ENCODE peak calls at places on chromosomes 6 and 20, in four cellular contexts. Y is aorta, W is skeletal muscle cell, C is NCI-H1092. H is an unnamed sample.

GRCh38 chr6:84258268-84258667 is 30.8 kb upstream of the CEP162 start:
- DNase-seq in Y (no peak), W (no peak), C (no peak), H (no peak)

GRCh38 chr6:138028893-138029292 is 78.3 kb downstream of the PERP start:
- DNase-seq in Y (no peak), W (no peak), C (no peak), H (no peak)

GRCh38 chr6:125002090-125002741 is 40.0 kb downstream of the RNF217 start:
- DNase-seq in Y (no peak), W (no peak), C (no peak), H (no peak)

GRCh38 chr6:144352310-144352709 is 67.2 kb downstream of the UTRN start:
- DNase-seq in Y (no peak), W (no peak), C (no peak), H (no peak)

GRCh38 chr6:72669324-72669723 is 47.5 kb downstream of the KCNQ5 start:
- DNase-seq in Y (no peak), W (no peak), C (no peak), H (no peak)

GRCh38 chr20:50471231-50471630 is 39.0 kb upstream of the PTPN1 start:
- DNase-seq in Y (no peak), W (no peak), C (no peak), H (peak; percentile 43)

GRCh38 chr20:54014301-54014914 is 56.0 kb downstream of the BCAS1 start:
- DNase-seq in Y (no peak), W (no peak), C (no peak), H (no peak)

GRCh38 chr6:2970753-2971419 is 481 bp downstream of the SERPINB6 start:
- DNase-seq in Y (peak; percentile 91), W (no peak), C (no peak), H (no peak)